ENCODE peak calls at places on chromosomes 2 and 18, in four cellular contexts. U is SK-N-SH, K is psoas muscle, C is thoracic aorta. R is an unnamed sample.

GRCh38 chr18:21463718-21464117 is 136.8 kb downstream of the ESCO1 start:
- DNase-seq in C (no peak), K (no peak), U (no peak), R (no peak)

GRCh38 chr18:32888311-32888710 is 115.5 kb upstream of the KLHL14 start:
- DNase-seq in C (no peak), U (no peak), K (no peak), R (no peak)

GRCh38 chr18:24176727-24177416 is 38.0 kb downstream of the CABYR start:
- DNase-seq in K (peak; percentile 50), C (no peak), U (peak; percentile 71), R (peak; percentile 72)

GRCh38 chr2:144082777-144083176 is 437.1 kb downstream of the ZEB2 start:
- DNase-seq in U (no peak), C (no peak), K (no peak), R (no peak)

GRCh38 chr2:120520929-120521912 is 175.3 kb downstream of the INHBB start:
- DNase-seq in K (peak; percentile 52), U (peak; percentile 65), C (no peak), R (peak; percentile 47)

GRCh38 chr2:218832520-218832919 is 917 bp upstream of the PRKAG3 start:
- DNase-seq in C (peak; percentile 45), U (no peak), K (peak; percentile 69), R (no peak)

GRCh38 chr2:237405605-237406004 is 8.4 kb downstream of the COL6A3 start:
- DNase-seq in C (no peak), K (no peak), U (no peak), R (no peak)

GRCh38 chr2:224951723-224952481 is 90.4 kb downstream of the DOCK10 start:
- DNase-seq in C (no peak), U (no peak), K (no peak), R (no peak)

GRCh38 chr2:190514676-190515075 is 19.8 kb downstream of the NEMP2 start:
- DNase-seq in U (no peak), K (no peak), C (no peak), R (no peak)

GRCh38 chr18:48838921-48839818 is 111.6 kb downstream of the SMAD7 start:
- DNase-seq in K (no peak), U (no peak), C (no peak), R (no peak)

GRCh38 chr2:102100371-102101096 is 42.0 kb upstream of the IL1R1 start:
- DNase-seq in U (no peak), K (no peak), C (no peak), R (no peak)

GRCh38 chr18:48548404-48548771 is 9.6 kb downstream of the CTIF start:
- DNase-seq in K (peak; percentile 65), C (no peak), U (no peak), R (no peak)

GRCh38 chr2:201363857-201364560 is 6.9 kb upstream of the FLACC1 start:
- DNase-seq in C (no peak), U (peak; percentile 28), K (no peak), R (no peak)

GRCh38 chr18:9240270-9240669 is 94.3 kb upstream of the TWSG1 start:
- DNase-seq in C (no peak), U (no peak), K (no peak), R (no peak)

GRCh38 chr2:102806250-102806837 is 44.5 kb downstream of the TMEM182 start:
- DNase-seq in C (peak; percentile 5), K (peak; percentile 69), U (peak; percentile 75), R (peak; percentile 61)

GRCh38 chr2:55048514-55048924 is 1.7 kb downstream of the RTN4 start:
- DNase-seq in C (no peak), U (peak; percentile 21), K (no peak), R (peak; percentile 67)

GRCh38 chr2:100704711-100705110 is 115.2 kb upstream of the NPAS2 start:
- DNase-seq in C (no peak), U (no peak), K (no peak), R (no peak)

GRCh38 chr2:223169830-223170605 is 118.0 kb downstream of the KCNE4 start:
- DNase-seq in U (no peak), K (no peak), C (no peak), R (no peak)

GRCh38 chr2:99593692-99594427 is 104.0 kb upstream of the REV1 start:
- DNase-seq in C (no peak), U (no peak), K (no peak), R (no peak)

GRCh38 chr18:11147962-11148654 is 1.3 kb downstream of the PIEZO2 start:
- DNase-seq in C (no peak), K (peak; percentile 21), U (no peak), R (no peak)

GRCh38 chr2:63056309-63057065 is 5.9 kb downstream of the OTX1 start:
- DNase-seq in K (peak; percentile 28), C (no peak), U (peak; percentile 75), R (peak; percentile 46)

GRCh38 chr2:99727199-99727598 is 237.4 kb upstream of the REV1 start:
- DNase-seq in C (no peak), K (no peak), U (no peak), R (no peak)

GRCh38 chr2:215680605-215681598 is 245.0 kb upstream of the FN1 start:
- DNase-seq in C (no peak), U (no peak), K (peak; percentile 30), R (no peak)

GRCh38 chr2:86787701-86788100 is 3.0 kb downstream of the CD8A start:
- DNase-seq in U (peak; percentile 30), C (no peak), K (no peak), R (no peak)

GRCh38 chr2:43007901-43008300 is 215.5 kb upstream of the HAAO start:
- DNase-seq in U (no peak), K (no peak), C (no peak), R (no peak)

GRCh38 chr2:215668329-215668728 is 232.5 kb upstream of the FN1 start:
- DNase-seq in U (no peak), C (no peak), K (peak; percentile 22), R (no peak)

GRCh38 chr2:8544786-8545631 is 136.8 kb upstream of the ID2 start:
- DNase-seq in U (peak; percentile 83), C (no peak), K (peak; percentile 74), R (peak; percentile 69)

GRCh38 chr2:81483254-81483653 is 1178.7 kb upstream of the LRRTM1 start:
- DNase-seq in C (no peak), U (no peak), K (no peak), R (no peak)

GRCh38 chr18:55248497-55248896 is 289.2 kb upstream of the CCDC68 start:
- DNase-seq in K (no peak), U (no peak), C (no peak), R (no peak)

GRCh38 chr18:55245200-55245599 is 285.9 kb upstream of the CCDC68 start:
- DNase-seq in U (no peak), C (no peak), K (no peak), R (no peak)

GRCh38 chr18:55244520-55244919 is 285.3 kb upstream of the CCDC68 start:
- DNase-seq in U (no peak), K (no peak), C (no peak), R (no peak)

GRCh38 chr18:55246278-55246677 is 287.0 kb upstream of the CCDC68 start:
- DNase-seq in U (no peak), K (no peak), C (no peak), R (no peak)

DNA sequence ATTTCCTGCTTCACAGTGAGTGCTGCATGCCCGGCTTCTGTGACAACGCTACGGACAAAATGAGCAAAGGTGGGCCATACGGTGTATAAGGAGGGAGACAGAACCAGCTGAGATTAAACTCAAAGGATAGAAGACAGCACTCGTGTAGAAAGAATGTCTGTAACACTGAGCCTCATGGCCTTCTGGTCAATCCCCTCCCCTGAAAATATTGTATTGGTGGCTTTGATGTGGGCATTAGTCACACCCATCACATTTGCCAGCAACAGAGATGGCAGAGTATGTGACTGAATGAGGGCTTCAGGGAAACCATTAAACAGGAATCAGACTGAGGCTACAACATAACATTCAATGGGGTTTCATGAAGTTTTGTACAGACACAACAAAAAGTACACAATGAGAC is 287.8 kb upstream of the CCDC68 start:
- DNase-seq in U (no peak), C (no peak), K (no peak), R (no peak)
- H3K27ac ChIP-seq in U (peak overlapping the region; percentile 5), C (peak overlapping the region; percentile 88), K (no peak overlapping the region), R (no peak overlapping the region)

DNA sequence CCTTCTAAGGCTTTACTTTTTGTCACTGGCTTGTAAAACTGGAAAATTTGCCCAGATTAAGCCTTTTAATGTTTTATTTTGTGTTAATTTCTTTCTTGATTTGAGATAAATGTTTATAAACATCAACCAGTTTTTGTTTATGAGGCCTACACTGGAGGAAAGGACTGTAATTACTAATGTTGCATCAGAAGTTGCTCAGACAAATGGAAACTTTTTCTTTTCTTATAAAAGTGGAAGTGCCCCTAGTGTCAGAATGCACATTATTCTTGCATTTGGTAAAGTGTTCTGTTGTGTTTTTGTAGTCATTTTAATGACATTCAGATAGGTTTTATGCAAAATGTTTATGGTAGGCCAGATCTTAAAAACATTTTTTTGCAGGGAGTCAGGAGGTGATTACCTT is 25.3 kb downstream of the LCLAT1 start:
- DNase-seq in C (no peak), U (no peak), K (no peak), R (no peak)
- TF ChIP-seq CTCF in C (no peak), U (no peak), K (no peak), R (no peak)

GRCh38 chr2:228675042-228675441 is 493.6 kb upstream of the SPHKAP start:
- DNase-seq in C (no peak), U (no peak), K (no peak), R (no peak)
- H3K27ac ChIP-seq in C (no peak overlapping the region), U (no peak overlapping the region), K (no peak overlapping the region), R (no peak overlapping the region)

GRCh38 chr2:75609937-75610508 is 36.6 kb upstream of the MRPL19 start:
- DNase-seq in K (no peak), C (no peak), U (no peak), R (no peak)

GRCh38 chr2:75610671-75611070 is 35.9 kb upstream of the MRPL19 start:
- DNase-seq in U (no peak), C (no peak), K (no peak), R (no peak)

GRCh38 chr2:75607988-75608683 is 38.4 kb upstream of the MRPL19 start:
- DNase-seq in C (no peak), K (no peak), U (no peak), R (no peak)

GRCh38 chr2:75608684-75609333 is 37.8 kb upstream of the MRPL19 start:
- DNase-seq in K (peak; percentile 38), U (peak; percentile 80), C (no peak), R (peak; percentile 36)

GRCh38 chr2:75609334-75609689 is 37.3 kb upstream of the MRPL19 start:
- DNase-seq in C (no peak), K (no peak), U (no peak), R (no peak)
- TF ChIP-seq CTCF in C (no peak), K (no peak), U (no peak), R (peak; percentile 0)

GRCh38 chr18:59311631-59312030 is 6.8 kb downstream of the CPLX4 start:
- DNase-seq in K (no peak), U (no peak), C (no peak), R (no peak)

GRCh38 chr18:59305295-59305694 is 13.2 kb downstream of the CPLX4 start:
- DNase-seq in K (no peak), U (no peak), C (no peak), R (no peak)

GRCh38 chr18:59303006-59303405 is 15.4 kb downstream of the CPLX4 start:
- DNase-seq in U (no peak), K (no peak), C (no peak), R (no peak)

GRCh38 chr18:59303656-59304055 is 14.8 kb downstream of the CPLX4 start:
- DNase-seq in K (no peak), C (no peak), U (no peak), R (no peak)

GRCh38 chr18:59308201-59309014 is 10.0 kb downstream of the CPLX4 start:
- DNase-seq in C (no peak), U (peak; percentile 92), K (peak; percentile 77), R (peak; percentile 71)
- H3K27ac ChIP-seq in C (no peak overlapping the region), U (no peak overlapping the region), K (no peak overlapping the region), R (no peak overlapping the region)

GRCh38 chr2:174145827-174146226 is 102.5 kb downstream of the OLA1 start:
- DNase-seq in U (no peak), C (no peak), K (no peak), R (no peak)
- TF ChIP-seq CTCF in U (peak; percentile 17), C (no peak), K (no peak), R (no peak)